ENCODE peak calls at places on chromosome 19, in five cellular contexts. One of them, this sample, is unnamed.

GRCh38 chr19:55027472-55028337 is 10.4 kb downstream of the GP6 start:
- DNase-seq in PC-3: peak; percentile 32
- DNase-seq in OCI-LY7: no peak
- DNase-seq in fibroblast of lung: no peak
- DNase-seq in GM12878: no peak
- DNase-seq in this sample: peak; percentile 66

GRCh38 chr19:12668937-12669271 is 2.3 kb downstream of the WDR83 start:
- DNase-seq in fibroblast of lung: peak; percentile 67
- DNase-seq in GM12878: no peak
- DNase-seq in PC-3: peak; percentile 50
- DNase-seq in OCI-LY7: no peak
- DNase-seq in this sample: peak; percentile 87

GRCh38 chr19:31459430-31459829 is 110.2 kb upstream of the TSHZ3 start:
- DNase-seq in OCI-LY7: no peak
- DNase-seq in GM12878: no peak
- DNase-seq in PC-3: no peak
- DNase-seq in fibroblast of lung: no peak
- DNase-seq in this sample: no peak

GRCh38 chr19:18282788-18283141 is 1.3 kb upstream of the JUND start:
- DNase-seq in PC-3: no peak
- DNase-seq in fibroblast of lung: no peak
- DNase-seq in OCI-LY7: no peak
- DNase-seq in GM12878: no peak
- DNase-seq in this sample: no peak

GRCh38 chr19:8214802-8215201 is 5.6 kb downstream of the CERS4 start:
- DNase-seq in fibroblast of lung: no peak
- DNase-seq in GM12878: no peak
- DNase-seq in PC-3: no peak
- DNase-seq in OCI-LY7: no peak
- DNase-seq in this sample: no peak

GRCh38 chr19:15722956-15723355 is 4.9 kb upstream of the OR10H2 start:
- DNase-seq in PC-3: no peak
- DNase-seq in GM12878: no peak
- DNase-seq in OCI-LY7: no peak
- DNase-seq in fibroblast of lung: no peak
- DNase-seq in this sample: no peak

GRCh38 chr19:44808463-44809371 is at the start of gene BCAM:
- DNase-seq in OCI-LY7: no peak
- DNase-seq in fibroblast of lung: peak; percentile 64
- DNase-seq in PC-3: peak; percentile 58
- DNase-seq in GM12878: no peak
- DNase-seq in this sample: no peak

GRCh38 chr19:12956446-12957388 is at the start of gene GADD45GIP1:
- DNase-seq in OCI-LY7: peak; percentile 86
- DNase-seq in PC-3: peak; percentile 91
- DNase-seq in GM12878: peak; percentile 41
- DNase-seq in fibroblast of lung: peak; percentile 73
- DNase-seq in this sample: peak; percentile 93

GRCh38 chr19:4911786-4912672 is 2.7 kb downstream of the UHRF1 start:
- DNase-seq in GM12878: no peak
- DNase-seq in OCI-LY7: peak; percentile 75
- DNase-seq in fibroblast of lung: peak; percentile 100
- DNase-seq in PC-3: peak; percentile 99
- DNase-seq in this sample: peak; percentile 82

GRCh38 chr19:16899566-16900075 is 10.8 kb downstream of the F2RL3 start:
- DNase-seq in PC-3: peak; percentile 60
- DNase-seq in OCI-LY7: peak; percentile 62
- DNase-seq in fibroblast of lung: no peak
- DNase-seq in GM12878: no peak
- DNase-seq in this sample: peak; percentile 82

GRCh38 chr19:17469371-17470203 is 737 bp upstream of the SLC27A1 start:
- DNase-seq in PC-3: peak; percentile 97
- DNase-seq in fibroblast of lung: peak; percentile 93
- DNase-seq in GM12878: peak; percentile 86
- DNase-seq in OCI-LY7: peak; percentile 92
- DNase-seq in this sample: peak; percentile 97

GRCh38 chr19:2112516-2113320 is 16.0 kb downstream of the IZUMO4 start:
- DNase-seq in fibroblast of lung: no peak
- DNase-seq in OCI-LY7: no peak
- DNase-seq in PC-3: no peak
- DNase-seq in GM12878: no peak
- DNase-seq in this sample: no peak
- H4K20me1 ChIP-seq in fibroblast of lung: no peaks in the 10 kb centered on the region
- H4K20me1 ChIP-seq in OCI-LY7: no peaks in the 10 kb centered on the region
- H4K20me1 ChIP-seq in PC-3: no peaks in the 10 kb centered on the region
- H4K20me1 ChIP-seq in GM12878: no peaks in the 10 kb centered on the region
- H4K20me1 ChIP-seq in this sample: no peaks in the 10 kb centered on the region

GRCh38 chr19:52670046-52670445 is 31.9 kb upstream of the ZNF83 start:
- DNase-seq in GM12878: no peak
- DNase-seq in PC-3: peak; percentile 84
- DNase-seq in OCI-LY7: no peak
- DNase-seq in fibroblast of lung: no peak
- DNase-seq in this sample: no peak
- H3K79me2 ChIP-seq in GM12878: no peaks in the 10 kb centered on the region
- H3K79me2 ChIP-seq in PC-3: peaks cover 37% of the 10 kb centered on the region
- H3K79me2 ChIP-seq in OCI-LY7: peaks cover 39% of the 10 kb centered on the region
- H3K79me2 ChIP-seq in fibroblast of lung: peaks cover 15% of the 10 kb centered on the region
- H3K79me2 ChIP-seq in this sample: peaks cover 100% of the 10 kb centered on the region

DNA sequence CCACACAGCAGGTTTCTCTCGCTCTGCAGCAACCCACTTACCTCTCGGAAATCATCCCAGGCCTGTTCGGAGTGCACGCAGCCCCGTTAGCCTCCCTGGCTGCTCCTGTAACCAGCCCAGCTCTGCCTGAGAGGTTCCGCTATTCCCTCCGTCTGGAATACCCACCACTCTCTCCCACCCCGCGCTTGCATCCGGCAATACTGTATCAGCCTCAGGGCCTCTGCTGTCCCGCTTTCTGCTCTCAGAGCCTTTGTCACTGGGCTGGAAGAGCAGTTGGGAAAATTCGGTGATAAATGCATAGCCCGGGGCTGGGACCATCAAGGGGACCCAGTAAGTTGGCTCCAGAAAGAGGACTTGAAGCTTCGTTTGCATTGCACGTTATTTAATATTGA is 759 bp upstream of the TLE6 start:
- DNase-seq in fibroblast of lung: no peak
- DNase-seq in PC-3: no peak
- DNase-seq in GM12878: no peak
- DNase-seq in OCI-LY7: no peak
- DNase-seq in this sample: no peak
- H2AFZ ChIP-seq in fibroblast of lung: peak overlapping the region; percentile 71
- H2AFZ ChIP-seq in PC-3: peak overlapping the region; percentile 99
- H2AFZ ChIP-seq in GM12878: peak overlapping the region; percentile 94
- H2AFZ ChIP-seq in OCI-LY7: peak overlapping the region; percentile 38
- H2AFZ ChIP-seq in this sample: peak overlapping the region; percentile 65

DNA sequence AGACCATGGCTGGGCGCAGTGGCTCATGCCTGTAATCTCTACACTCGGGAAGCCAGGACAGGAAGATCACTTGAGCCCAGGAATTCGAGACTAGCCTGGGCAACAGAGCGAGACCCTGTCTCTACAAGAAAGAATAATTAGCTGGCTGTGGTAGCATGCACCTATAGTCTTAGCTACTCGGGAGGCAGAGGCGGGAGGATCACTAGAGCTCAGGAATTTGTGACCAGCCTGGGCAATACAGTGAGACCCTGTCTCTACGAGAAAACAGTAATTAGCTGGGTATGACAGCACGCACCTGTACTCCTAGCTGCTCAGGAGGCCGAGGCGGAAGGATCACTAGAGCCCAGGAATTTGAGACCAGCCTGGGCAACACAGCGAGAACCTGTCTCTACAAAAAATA is 7.4 kb downstream of the DNMT1 start:
- DNase-seq in OCI-LY7: no peak
- DNase-seq in PC-3: no peak
- DNase-seq in fibroblast of lung: no peak
- DNase-seq in GM12878: no peak
- DNase-seq in this sample: no peak
- H4K20me1 ChIP-seq in OCI-LY7: peaks cover 48% of the 10 kb centered on the region
- H4K20me1 ChIP-seq in PC-3: peaks cover 59% of the 10 kb centered on the region
- H4K20me1 ChIP-seq in fibroblast of lung: no peaks in the 10 kb centered on the region
- H4K20me1 ChIP-seq in GM12878: peaks cover 4% of the 10 kb centered on the region
- H4K20me1 ChIP-seq in this sample: peaks cover 42% of the 10 kb centered on the region

DNA sequence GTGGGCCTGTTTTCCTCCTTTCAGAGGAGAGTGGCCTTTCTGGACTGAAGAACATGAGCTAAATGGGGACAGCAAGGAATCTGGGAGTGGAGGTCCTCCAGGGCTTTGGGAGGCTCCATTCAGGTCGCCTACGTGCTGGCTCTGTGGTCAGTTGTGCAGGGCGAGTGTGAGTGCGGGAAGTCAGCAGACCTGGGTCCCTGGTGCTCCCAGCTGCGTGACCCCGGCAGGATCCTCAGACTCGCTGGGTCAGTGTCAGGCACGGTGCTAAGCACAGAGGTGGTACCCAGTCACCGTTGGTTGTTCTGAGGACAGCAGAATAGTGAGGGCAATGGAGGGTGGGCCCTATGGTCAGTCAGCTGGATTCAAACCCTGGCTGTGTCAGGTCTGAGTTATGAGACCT is 85.8 kb downstream of the SIPA1L3 start:
- DNase-seq in fibroblast of lung: no peak
- DNase-seq in PC-3: no peak
- DNase-seq in OCI-LY7: no peak
- DNase-seq in GM12878: no peak
- DNase-seq in this sample: no peak
- H3K79me2 ChIP-seq in fibroblast of lung: no peaks in the 10 kb centered on the region
- H3K79me2 ChIP-seq in PC-3: peaks cover 86% of the 10 kb centered on the region
- H3K79me2 ChIP-seq in OCI-LY7: peaks cover 19% of the 10 kb centered on the region
- H3K79me2 ChIP-seq in GM12878: peaks cover 40% of the 10 kb centered on the region
- H3K79me2 ChIP-seq in this sample: peaks cover 96% of the 10 kb centered on the region

GRCh38 chr19:47471381-47471732 is 336 bp downstream of the SLC8A2 start:
- DNase-seq in GM12878: no peak
- DNase-seq in OCI-LY7: no peak
- DNase-seq in PC-3: no peak
- DNase-seq in fibroblast of lung: no peak
- DNase-seq in this sample: no peak
- H2AFZ ChIP-seq in GM12878: no peak overlapping the region
- H2AFZ ChIP-seq in OCI-LY7: no peak overlapping the region
- H2AFZ ChIP-seq in PC-3: no peak overlapping the region
- H2AFZ ChIP-seq in fibroblast of lung: no peak overlapping the region
- H2AFZ ChIP-seq in this sample: no peak overlapping the region

GRCh38 chr19:3368848-3369336 is 2.5 kb downstream of the NFIC start:
- DNase-seq in GM12878: no peak
- DNase-seq in OCI-LY7: no peak
- DNase-seq in PC-3: no peak
- DNase-seq in fibroblast of lung: peak; percentile 51
- DNase-seq in this sample: no peak

GRCh38 chr19:3367572-3368440 is 1.4 kb downstream of the NFIC start:
- DNase-seq in GM12878: no peak
- DNase-seq in fibroblast of lung: no peak
- DNase-seq in OCI-LY7: no peak
- DNase-seq in PC-3: no peak
- DNase-seq in this sample: no peak

GRCh38 chr19:3369337-3370213 is 3.2 kb downstream of the NFIC start:
- DNase-seq in OCI-LY7: no peak
- DNase-seq in GM12878: no peak
- DNase-seq in PC-3: peak; percentile 59
- DNase-seq in fibroblast of lung: peak; percentile 60
- DNase-seq in this sample: no peak

GRCh38 chr19:3366761-3367571 is 583 bp downstream of the NFIC start:
- DNase-seq in GM12878: no peak
- DNase-seq in fibroblast of lung: no peak
- DNase-seq in OCI-LY7: no peak
- DNase-seq in PC-3: peak; percentile 15
- DNase-seq in this sample: no peak

DNA sequence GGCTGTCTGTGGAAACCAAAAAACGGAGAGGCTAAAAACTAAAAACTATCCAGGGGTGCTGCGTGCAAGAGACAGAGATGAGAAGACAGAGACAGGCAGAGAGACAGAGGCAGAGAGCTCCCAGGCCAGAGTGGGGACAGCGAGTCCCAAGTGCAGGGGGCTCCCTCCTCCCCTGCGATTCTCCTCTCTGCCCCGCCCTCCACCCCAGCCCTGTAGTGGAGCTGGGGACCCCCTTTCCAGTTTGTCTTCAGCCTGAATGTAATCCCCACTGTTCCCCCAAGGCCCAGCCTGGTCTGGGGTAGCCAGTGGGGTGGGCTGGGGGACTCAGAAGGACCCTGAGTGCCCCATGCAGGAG is 2.0 kb downstream of the NFIC start:
- DNase-seq in fibroblast of lung: no peak
- DNase-seq in GM12878: no peak
- DNase-seq in PC-3: no peak
- DNase-seq in OCI-LY7: no peak
- DNase-seq in this sample: no peak
- H4K20me1 ChIP-seq in fibroblast of lung: no peaks in the 10 kb centered on the region
- H4K20me1 ChIP-seq in GM12878: no peaks in the 10 kb centered on the region
- H4K20me1 ChIP-seq in PC-3: no peaks in the 10 kb centered on the region
- H4K20me1 ChIP-seq in OCI-LY7: no peaks in the 10 kb centered on the region
- H4K20me1 ChIP-seq in this sample: peaks cover 56% of the 10 kb centered on the region

DNA sequence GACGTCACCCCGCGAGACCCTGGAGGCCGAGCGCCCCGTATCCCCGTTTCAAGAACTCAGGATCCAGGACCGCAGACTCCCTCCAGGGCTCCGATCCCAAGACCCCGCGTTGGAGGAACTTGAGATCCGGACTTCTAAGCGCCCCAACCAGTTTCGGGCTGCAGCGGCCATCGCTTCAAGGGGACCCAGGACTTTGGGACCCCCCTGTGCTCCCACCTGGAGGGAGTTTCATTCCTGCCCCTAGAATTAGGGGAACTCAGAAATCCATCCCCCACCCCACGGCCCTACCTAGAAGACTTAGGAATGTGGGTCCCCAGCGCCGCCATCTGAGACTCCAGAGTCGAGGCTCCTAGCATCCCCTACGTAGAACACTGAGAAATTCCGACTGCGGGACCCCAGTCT is 399 bp downstream of the PLEKHG2 start:
- DNase-seq in GM12878: no peak
- DNase-seq in fibroblast of lung: no peak
- DNase-seq in OCI-LY7: no peak
- DNase-seq in PC-3: no peak
- DNase-seq in this sample: no peak
- H3K79me2 ChIP-seq in GM12878: peaks cover 51% of the 10 kb centered on the region
- H3K79me2 ChIP-seq in fibroblast of lung: peaks cover 37% of the 10 kb centered on the region
- H3K79me2 ChIP-seq in OCI-LY7: peaks cover 32% of the 10 kb centered on the region
- H3K79me2 ChIP-seq in PC-3: peaks cover 10% of the 10 kb centered on the region
- H3K79me2 ChIP-seq in this sample: peaks cover 21% of the 10 kb centered on the region

This sample was measured in Karpas-422.